ENCODE peak calls at places on chromosomes 4 and X, in six cellular contexts. E, O, D, J, A and R are unnamed samples.

GRCh38 chrX:74550295-74550802 is 64.1 kb downstream of the RLIM start:
- DNase-seq in O (peak; percentile 39), A (peak; percentile 79), D (peak; percentile 69), J (peak; percentile 80), E (peak; percentile 82), R (peak; percentile 88)

GRCh38 chr4:52199574-52200338 is 148.7 kb downstream of the SPATA18 start:
- DNase-seq in E (peak; percentile 24), A (peak; percentile 92), O (peak; percentile 59), J (no peak), D (no peak), R (no peak)

GRCh38 chr4:21688596-21689265 is 259.8 kb downstream of the KCNIP4 start:
- DNase-seq in D (no peak), O (no peak), J (no peak), E (peak; percentile 36), A (no peak), R (no peak)

GRCh38 chr4:81605278-81605677 is 133.6 kb upstream of the RASGEF1B start:
- DNase-seq in J (no peak), E (no peak), D (no peak), A (no peak), O (no peak), R (no peak)

GRCh38 chr4:151468715-151469696 is 60.0 kb downstream of the FHIP1A start:
- DNase-seq in J (no peak), O (no peak), A (peak; percentile 26), E (peak; percentile 70), D (no peak), R (no peak)

GRCh38 chrX:151722241-151722846 is 6.5 kb downstream of the FATE1 start:
- DNase-seq in D (peak; percentile 31), A (no peak), O (peak; percentile 1), E (peak; percentile 14), J (peak; percentile 40), R (peak; percentile 66)

GRCh38 chrX:39112143-39112542 is 310.9 kb downstream of the MID1IP1 start:
- DNase-seq in J (no peak), E (no peak), O (no peak), A (peak; percentile 74), D (no peak), R (no peak)

GRCh38 chr4:78634011-78634664 is 82.6 kb downstream of the ANXA3 start:
- DNase-seq in A (no peak), J (no peak), E (no peak), O (no peak), D (no peak), R (no peak)

GRCh38 chr4:153763404-153763803 is 3.6 kb upstream of the RNF175 start:
- DNase-seq in J (no peak), A (peak; percentile 32), O (no peak), D (no peak), E (no peak), R (no peak)

GRCh38 chr4:78092850-78093249 is 35.7 kb downstream of the FRAS1 start:
- DNase-seq in J (no peak), E (no peak), A (no peak), O (no peak), D (no peak), R (no peak)

GRCh38 chr4:155509619-155510018 is 132.9 kb upstream of the MAP9 start:
- DNase-seq in E (peak; percentile 31), D (no peak), A (peak; percentile 25), J (no peak), O (no peak), R (no peak)

GRCh38 chr4:142222127-142222526 is 585.7 kb downstream of the IL15 start:
- DNase-seq in A (peak; percentile 65), D (no peak), J (no peak), O (no peak), E (no peak), R (no peak)

GRCh38 chr4:24644983-24645764 is 60.8 kb upstream of the DHX15 start:
- DNase-seq in O (no peak), J (no peak), A (peak; percentile 49), D (no peak), E (no peak), R (no peak)

GRCh38 chr4:80221161-80221560 is 23.9 kb downstream of the PRDM8 start:
- DNase-seq in E (peak; percentile 55), D (no peak), J (no peak), A (peak; percentile 55), O (no peak), R (no peak)

GRCh38 chrX:84737471-84737871 is 235.2 kb upstream of the HDX start:
- DNase-seq in J (no peak), A (no peak), E (peak; percentile 13), O (no peak), D (no peak), R (no peak)

GRCh38 chr4:111941957-111942356 is 203.3 kb upstream of the FAM241A start:
- DNase-seq in O (no peak), J (no peak), A (no peak), E (no peak), D (no peak), R (no peak)

GRCh38 chr4:111945014-111945413 is 200.2 kb upstream of the FAM241A start:
- DNase-seq in E (peak; percentile 18), A (peak; percentile 10), D (no peak), O (no peak), J (no peak), R (no peak)

GRCh38 chr4:111946789-111947188 is 198.5 kb upstream of the FAM241A start:
- DNase-seq in E (no peak), A (no peak), J (no peak), O (no peak), D (no peak), R (no peak)

GRCh38 chr4:111943796-111944203 is 201.5 kb upstream of the FAM241A start:
- DNase-seq in A (peak; percentile 47), J (peak; percentile 2), E (peak; percentile 44), O (no peak), D (peak; percentile 10), R (no peak)
- TF ChIP-seq CTCF in A (peak; percentile 62), J (peak; percentile 60), E (peak; percentile 63), O (peak; percentile 22), D (peak; percentile 61), R (peak; percentile 40)

GRCh38 chr4:115293093-115293462 is 179.7 kb upstream of the NDST4 start:
- DNase-seq in O (no peak), J (no peak), E (no peak), A (no peak), D (no peak), R (no peak)
- TF ChIP-seq CTCF in O (no peak), J (no peak), E (no peak), A (no peak), D (no peak), R (no peak)

GRCh38 chr4:185036842-185037241 is 18.6 kb downstream of the HELT start:
- DNase-seq in J (no peak), D (no peak), E (no peak), A (no peak), O (no peak), R (no peak)
- TF ChIP-seq CTCF in J (no peak), D (peak; percentile 12), E (no peak), A (no peak), O (no peak), R (no peak)

DNA sequence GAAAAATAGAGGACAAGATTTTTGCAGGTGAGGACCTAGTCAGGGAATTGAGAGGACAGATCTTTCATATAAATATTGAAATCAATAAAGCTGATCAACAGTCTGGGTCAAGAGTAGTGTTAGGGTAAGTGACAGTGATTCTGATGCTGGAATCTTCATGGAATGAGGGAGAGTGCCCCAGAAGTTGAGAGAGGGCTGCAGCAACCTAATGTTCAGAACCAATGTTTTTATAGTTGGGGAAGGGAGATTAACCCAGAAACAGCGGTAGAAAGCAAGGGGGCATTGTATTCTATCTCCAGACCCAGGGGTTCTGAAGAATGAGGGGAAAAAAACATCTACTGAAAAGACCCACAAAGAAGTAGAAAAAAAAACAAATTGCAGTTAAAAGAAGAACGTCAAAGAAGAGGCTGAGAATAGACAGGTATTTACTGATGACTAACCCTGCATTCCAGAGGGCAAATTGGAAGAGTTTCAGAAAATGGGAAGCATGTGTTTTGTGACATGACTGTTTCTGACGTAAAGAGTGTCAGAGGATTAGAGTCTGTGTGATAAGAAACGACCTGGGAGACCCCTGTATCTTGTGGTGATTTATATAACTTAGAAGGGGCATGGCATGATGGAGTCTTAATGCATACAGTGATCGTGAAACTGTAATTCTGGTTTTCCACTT is 819.6 kb upstream of the EPHA5 start:
- DNase-seq in A (peak; percentile 96), J (no peak), E (peak; percentile 83), D (no peak), O (no peak), R (no peak)
- TF ChIP-seq CTCF in A (no peak), J (no peak), E (no peak), D (no peak), O (no peak), R (no peak)

DNA sequence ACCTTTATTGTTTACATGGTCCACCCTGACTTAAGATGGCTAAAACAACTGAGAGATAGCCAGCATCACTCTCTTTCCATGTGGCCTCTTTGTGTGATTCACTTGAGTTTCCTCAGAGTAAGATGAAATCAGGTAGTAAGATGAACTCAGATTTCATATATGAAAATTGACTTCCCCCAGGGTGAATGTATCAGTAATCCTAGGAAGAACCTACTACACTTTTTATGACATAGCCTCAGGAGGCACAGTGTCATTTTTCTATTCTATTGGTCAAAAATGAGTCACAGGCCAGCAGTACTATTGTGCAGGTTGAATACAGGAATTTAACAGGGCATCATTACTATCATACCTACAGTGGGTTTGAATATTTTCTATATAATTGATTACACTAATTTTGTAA is 14.6 kb upstream of the SULT1E1 start:
- DNase-seq in D (no peak), A (peak; percentile 63), E (no peak), J (no peak), O (no peak), R (no peak)
- TF ChIP-seq CTCF in D (no peak), A (no peak), E (no peak), J (no peak), O (no peak), R (no peak)

GRCh38 chr4:76947369-76947768 is 2.2 kb upstream of the SEPTIN11 start:
- DNase-seq in D (no peak), O (no peak), A (no peak), E (peak; percentile 65), J (no peak), R (no peak)
- TF ChIP-seq CTCF in D (no peak), O (no peak), A (no peak), E (peak; percentile 37), J (no peak), R (no peak)

GRCh38 chr4:166594326-166594946 is 639.9 kb downstream of the SPOCK3 start:
- DNase-seq in O (no peak), A (peak; percentile 78), E (peak; percentile 62), D (peak; percentile 30), J (peak; percentile 23), R (no peak)
- TF ChIP-seq CTCF in O (peak; percentile 19), A (peak; percentile 82), E (peak; percentile 76), D (peak; percentile 88), J (peak; percentile 74), R (no peak)

GRCh38 chrX:11588097-11588496 is 77.6 kb downstream of the ARHGAP6 start:
- DNase-seq in E (no peak), A (no peak), J (no peak), D (no peak), O (no peak), R (no peak)
- TF ChIP-seq CTCF in E (no peak), A (no peak), J (no peak), D (no peak), O (no peak), R (no peak)